ENCODE peak calls at places on chromosomes 7 and 10, in seven cellular contexts. V is colonic mucosa, M is fibroblast of lung, S is PC-3, T is NT2/D1, Q is mesenchymal stem cell, U is endodermal cell. H is an unnamed sample. For H3K9me3, the result is how much of the 10 kb centered on the place peaks cover.

GRCh38 chr10:48390933-48391845 is 84.7 kb downstream of the MAPK8 start:
- DNase-seq in U (no peak), V (no peak), M (peak), S (peak), T (no peak), Q (peak), H (peak)

GRCh38 chr10:108545921-108546320 is 1377.4 kb downstream of the XPNPEP1 start:
- DNase-seq in M (no peak), U (peak), S (no peak), T (no peak), Q (no peak), V (no peak), H (no peak)

GRCh38 chr10:28705472-28705871 is 28.2 kb downstream of the BAMBI start:
- DNase-seq in V (no peak), U (no peak), T (no peak), M (no peak), Q (no peak), S (no peak), H (no peak)

GRCh38 chr7:105261689-105262088 is 127.0 kb downstream of the SRPK2 start:
- DNase-seq in S (peak), M (peak), U (no peak), V (no peak), T (no peak), Q (peak), H (no peak)

GRCh38 chr10:101089520-101090299 is 27.9 kb downstream of the KAZALD1 start:
- DNase-seq in V (peak), Q (no peak), M (no peak), U (no peak), T (no peak), S (peak), H (no peak)

GRCh38 chr7:147419001-147419400 is 1171.6 kb upstream of the C7orf33 start:
- DNase-seq in U (peak), M (no peak), V (no peak), S (no peak), T (no peak), Q (no peak), H (peak)

GRCh38 chr7:92496876-92497275 is 19.1 kb upstream of the ERVW-1 start:
- DNase-seq in M (no peak), U (no peak), Q (peak), S (no peak), V (no peak), T (no peak), H (peak)

GRCh38 chr7:29194594-29195417 is at the start of gene CHN2:
- DNase-seq in S (peak), V (peak), Q (peak), M (no peak), T (peak), U (peak), H (peak)

GRCh38 chr10:129704786-129705525 is 237.9 kb downstream of the MGMT start:
- DNase-seq in S (peak), Q (no peak), U (peak), M (no peak), V (no peak), T (no peak), H (peak)

GRCh38 chr10:129705676-129706075 is 238.6 kb downstream of the MGMT start:
- DNase-seq in U (peak), Q (no peak), T (no peak), S (no peak), M (no peak), V (no peak), H (no peak)

GRCh38 chr10:129706523-129706922 is 239.5 kb downstream of the MGMT start:
- DNase-seq in U (peak), M (no peak), V (no peak), S (no peak), T (no peak), Q (no peak), H (no peak)

GRCh38 chr10:129707406-129708388 is 240.7 kb downstream of the MGMT start:
- DNase-seq in S (no peak), U (peak), V (no peak), M (peak), T (no peak), Q (no peak), H (peak)

DNA sequence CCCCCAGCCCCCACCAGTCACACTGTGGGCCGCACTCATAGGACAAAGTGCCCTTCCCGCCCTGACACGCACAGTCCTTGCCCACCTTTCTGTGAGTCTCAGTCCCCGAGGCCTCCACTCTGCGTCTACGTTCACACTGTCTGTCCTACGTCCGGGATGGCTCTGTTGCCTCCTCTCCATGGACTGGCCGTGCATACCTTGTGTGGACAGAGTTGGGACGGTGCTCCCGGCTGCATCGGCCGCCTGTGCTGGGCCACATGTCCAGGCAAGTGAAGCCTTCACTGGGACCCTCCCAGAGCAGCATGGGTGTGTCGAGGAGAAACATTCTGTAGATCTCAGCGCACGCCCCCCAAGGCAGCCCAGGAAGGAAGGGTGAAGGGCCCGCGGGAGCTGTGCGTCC is 239.0 kb downstream of the MGMT start:
- DNase-seq in Q (no peak), M (no peak), T (no peak), V (no peak), U (peak), S (no peak), H (no peak)
- H3K9ac ChIP-seq in Q (no peak), M (no peak), T (no peak), V (no peak), U (no peak), S (no peak), H (no peak)

GRCh38 chr7:2633538-2634264 is 1.9 kb downstream of the TTYH3 start:
- DNase-seq in T (no peak), S (peak), V (no peak), U (peak), Q (peak), M (peak), H (peak)

GRCh38 chr7:2632717-2633537 is 1.1 kb downstream of the TTYH3 start:
- DNase-seq in T (no peak), S (peak), Q (peak), M (peak), U (peak), V (peak), H (peak)

GRCh38 chr7:2635148-2635668 is 3.4 kb downstream of the TTYH3 start:
- DNase-seq in T (no peak), V (no peak), U (no peak), Q (no peak), M (no peak), S (no peak), H (no peak)

GRCh38 chr7:2635810-2636701 is 4.3 kb downstream of the TTYH3 start:
- DNase-seq in S (no peak), T (no peak), V (no peak), Q (peak), U (no peak), M (no peak), H (peak)

DNA sequence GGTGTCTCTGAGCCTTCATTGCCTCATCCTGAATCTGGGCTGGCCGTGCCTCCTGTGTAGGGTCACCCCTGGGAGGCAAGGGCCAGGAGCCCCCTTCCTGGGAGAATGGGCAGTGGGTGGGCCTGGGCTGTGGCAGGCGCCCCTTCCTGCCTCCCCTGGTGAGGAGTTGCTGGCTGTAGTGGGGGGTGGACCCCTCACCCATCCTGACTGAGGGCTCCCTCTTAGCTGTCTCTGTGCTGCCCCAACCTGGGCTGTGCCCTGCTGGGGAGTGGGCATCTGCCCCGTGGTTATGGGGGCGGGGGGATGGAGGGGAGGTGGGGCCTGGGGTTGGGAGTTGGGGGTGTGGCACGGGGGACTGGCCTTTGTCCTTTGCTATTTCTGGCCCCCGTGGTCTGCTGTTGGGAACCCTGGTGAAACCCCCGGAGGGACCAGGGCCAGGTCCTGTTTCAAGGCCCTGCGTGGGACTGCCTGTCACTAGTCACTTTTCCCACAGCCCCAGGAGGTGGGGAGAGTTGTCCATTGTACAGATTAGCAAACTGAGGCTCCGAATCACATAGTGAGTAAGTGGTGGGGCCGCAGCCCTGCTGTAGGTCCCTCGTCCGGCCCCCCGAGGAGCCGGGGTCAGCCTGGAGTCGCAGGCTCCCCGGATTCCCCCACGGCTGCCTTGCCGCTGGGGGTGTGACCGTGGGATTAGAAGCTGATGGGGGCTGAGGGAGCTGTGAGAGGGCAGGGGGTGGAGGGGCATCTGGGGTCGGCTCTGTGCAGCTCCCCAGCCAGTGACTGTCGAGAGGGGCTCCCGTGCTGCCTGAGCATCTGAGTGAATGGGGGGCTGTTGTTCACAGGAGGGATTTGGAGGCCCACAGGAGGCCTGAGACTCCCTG is 2.7 kb downstream of the TTYH3 start:
- DNase-seq in T (no peak), M (no peak), S (no peak), V (no peak), U (no peak), Q (no peak), H (no peak)
- H3K4me3 ChIP-seq in T (peak), M (peak), S (peak), V (no peak), U (peak), Q (peak), H (no peak)

GRCh38 chr10:15487376-15487775 is 116.3 kb upstream of the FAM171A1 start:
- DNase-seq in U (no peak), T (no peak), M (no peak), Q (no peak), S (no peak), V (no peak), H (no peak)
- H3K9me3 ChIP-seq in U (under half), T (under half), M (under half), Q (under half), S (under half), V (under half), H (under half)

GRCh38 chr7:18426564-18427226 is 68.9 kb upstream of the HDAC9 start:
- DNase-seq in T (no peak), U (no peak), S (peak), Q (peak), M (peak), V (no peak), H (peak)

GRCh38 chr7:18425873-18426520 is 69.6 kb upstream of the HDAC9 start:
- DNase-seq in V (no peak), U (no peak), Q (peak), S (no peak), T (no peak), M (no peak), H (no peak)

GRCh38 chr7:18421297-18422004 is 74.1 kb upstream of the HDAC9 start:
- DNase-seq in M (no peak), Q (peak), U (no peak), V (no peak), T (no peak), S (no peak), H (peak)

GRCh38 chr7:18429547-18429946 is 66.0 kb upstream of the HDAC9 start:
- DNase-seq in M (peak), U (no peak), T (no peak), Q (peak), V (no peak), S (peak), H (peak)

DNA sequence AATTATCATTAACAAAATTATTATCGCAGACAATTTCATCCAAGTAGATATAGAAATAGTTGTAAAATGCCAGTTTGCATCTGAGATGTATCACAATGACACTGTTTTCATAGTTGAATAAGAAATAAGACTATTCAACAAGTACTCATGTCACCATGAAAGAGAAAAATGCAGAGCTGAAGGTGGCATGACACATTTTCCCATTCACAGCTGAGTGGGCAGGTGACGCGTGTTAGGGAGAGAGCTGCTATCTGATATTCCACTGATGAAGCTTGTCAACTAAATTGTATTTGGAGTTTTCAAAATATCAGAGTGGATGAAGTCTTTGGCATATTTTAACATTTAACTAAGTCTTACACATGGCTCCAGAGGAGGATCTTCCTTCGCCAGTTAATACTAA is 70.3 kb upstream of the HDAC9 start:
- DNase-seq in M (no peak), T (no peak), V (no peak), S (no peak), Q (no peak), U (no peak), H (no peak)
- H3K9ac ChIP-seq in M (no peak), T (no peak), V (no peak), S (no peak), Q (no peak), U (no peak), H (no peak)

GRCh38 chr7:140327261-140327661 is 71.1 kb downstream of the SLC37A3 start:
- DNase-seq in T (no peak), V (peak), U (no peak), S (no peak), Q (no peak), M (no peak), H (no peak)

GRCh38 chr7:140322759-140323158 is 75.6 kb downstream of the SLC37A3 start:
- DNase-seq in T (peak), Q (no peak), M (no peak), V (no peak), U (peak), S (no peak), H (no peak)

GRCh38 chr7:140326116-140326928 is 72.0 kb downstream of the SLC37A3 start:
- DNase-seq in T (no peak), V (peak), U (peak), S (peak), Q (peak), M (peak), H (peak)

GRCh38 chr7:140324714-140325113 is 73.6 kb downstream of the SLC37A3 start:
- DNase-seq in S (no peak), T (no peak), V (no peak), Q (no peak), M (no peak), U (no peak), H (no peak)

DNA sequence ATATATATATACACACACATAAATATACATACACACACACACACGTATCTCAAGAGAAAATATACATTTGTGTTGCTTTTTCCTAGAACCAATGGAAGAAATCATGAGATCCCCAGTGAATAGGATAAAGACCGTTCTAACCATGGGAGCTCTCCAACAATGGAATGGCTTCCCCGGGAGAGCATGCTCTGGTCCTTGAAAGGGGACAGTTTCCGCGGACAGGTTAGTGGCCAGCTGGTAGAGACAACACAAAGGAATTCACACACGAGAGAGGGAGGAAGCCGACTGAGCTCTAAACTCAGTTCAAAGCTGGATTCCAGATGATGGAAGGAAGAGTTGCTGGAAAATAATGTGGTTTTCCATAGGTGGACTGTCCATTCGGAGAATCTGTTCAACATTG is 72.7 kb downstream of the SLC37A3 start:
- DNase-seq in S (no peak), U (no peak), T (no peak), Q (no peak), M (no peak), V (no peak), H (no peak)
- H3K4me3 ChIP-seq in S (no peak), U (no peak), T (no peak), Q (peak), M (no peak), V (no peak), H (peak)

GRCh38 chr7:64590971-64591370 is 28.1 kb upstream of the ZNF680 start:
- DNase-seq in U (no peak), S (no peak), Q (no peak), M (no peak), T (no peak), V (no peak), H (no peak)
- H3K9me3 ChIP-seq in U (under half), S (under half), Q (under half), M (under half), T (under half), V (under half), H (under half)

GRCh38 chr7:117762055-117762454 is 111.2 kb downstream of the CTTNBP2 start:
- DNase-seq in Q (no peak), S (no peak), U (no peak), T (no peak), M (no peak), V (no peak), H (no peak)

GRCh38 chr7:117759950-117760640 is 113.1 kb downstream of the CTTNBP2 start:
- DNase-seq in T (no peak), V (no peak), U (no peak), S (no peak), M (peak), Q (no peak), H (no peak)

GRCh38 chr7:117755136-117755535 is 118.1 kb downstream of the CTTNBP2 start:
- DNase-seq in U (no peak), T (no peak), S (no peak), Q (no peak), M (no peak), V (no peak), H (no peak)

GRCh38 chr7:117756586-117756985 is 116.7 kb downstream of the CTTNBP2 start:
- DNase-seq in T (no peak), U (no peak), V (no peak), M (no peak), S (no peak), Q (no peak), H (no peak)

GRCh38 chr7:117757440-117757839 is 115.8 kb downstream of the CTTNBP2 start:
- DNase-seq in Q (no peak), M (no peak), T (no peak), U (no peak), S (no peak), V (no peak), H (no peak)
- H3K9ac ChIP-seq in Q (no peak), M (no peak), T (no peak), U (no peak), S (no peak), V (no peak), H (no peak)